ENCODE peak calls at places on chromosomes 6 and 20, in four cellular contexts. Y is gastrocnemius medialis, D is left ventricle myocardium inferior, S is colonic mucosa. T is an unnamed sample.
A peak's percentile ranks its signal among the peaks of the same experiment; 100 is the strongest.

GRCh38 chr6:42030585-42031506 is 19.5 kb upstream of the TAF8 start:
- DNase-seq in Y (peak; percentile 26), D (peak; percentile 72), S (no peak), T (no peak)

GRCh38 chr20:17680836-17681740 is 954 bp downstream of the RRBP1 start:
- DNase-seq in Y (peak; percentile 71), D (peak; percentile 86), S (peak; percentile 82), T (no peak)

GRCh38 chr6:75611702-75612375 is 10.2 kb downstream of the SENP6 start:
- DNase-seq in Y (no peak), D (no peak), S (no peak), T (no peak)

GRCh38 chr6:106750146-106750900 is 120.9 kb downstream of the QRSL1 start:
- DNase-seq in Y (no peak), D (no peak), S (no peak), T (no peak)

GRCh38 chr6:38279945-38280588 is 359.7 kb downstream of the BTBD9 start:
- DNase-seq in Y (no peak), D (no peak), S (no peak), T (no peak)

GRCh38 chr6:134466751-134467525 is 149.0 kb upstream of the SGK1 start:
- DNase-seq in Y (no peak), D (no peak), S (no peak), T (no peak)

GRCh38 chr20:19828233-19828632 is 70.2 kb downstream of the RIN2 start:
- DNase-seq in Y (no peak), D (no peak), S (peak; percentile 18), T (no peak)

GRCh38 chr6:96613291-96613999 is 50.5 kb downstream of the FHL5 start:
- DNase-seq in Y (no peak), D (no peak), S (no peak), T (no peak)

GRCh38 chr6:20539387-20539786 is 5.1 kb downstream of the CDKAL1 start:
- DNase-seq in Y (no peak), D (no peak), S (no peak), T (no peak)

GRCh38 chr6:111477481-111477938 is 5.5 kb downstream of the REV3L start:
- DNase-seq in Y (no peak), D (no peak), S (no peak), T (no peak)

GRCh38 chr6:7146079-7146828 is 38.5 kb downstream of the RREB1 start:
- DNase-seq in Y (peak; percentile 68), D (peak; percentile 54), S (peak; percentile 81), T (no peak)

GRCh38 chr6:22421187-22421586 is 124.4 kb upstream of the PRL start:
- DNase-seq in Y (no peak), D (no peak), S (no peak), T (no peak)

GRCh38 chr20:34475979-34476736 is 40.1 kb upstream of the DYNLRB1 start:
- DNase-seq in Y (peak; percentile 27), D (peak; percentile 50), S (peak; percentile 37), T (no peak)

GRCh38 chr20:32999603-33000250 is 4.5 kb downstream of the SUN5 start:
- DNase-seq in Y (no peak), D (no peak), S (no peak), T (no peak)

GRCh38 chr6:79671605-79672266 is 40.6 kb downstream of the SH3BGRL2 start:
- DNase-seq in Y (peak; percentile 21), D (peak; percentile 42), S (peak; percentile 90), T (no peak)

GRCh38 chr6:139256087-139256486 is 35.7 kb downstream of the TXLNB start:
- DNase-seq in Y (no peak), D (no peak), S (no peak), T (no peak)

GRCh38 chr6:106964954-106965353 is 9.6 kb downstream of the CD24 start:
- DNase-seq in Y (no peak), D (no peak), S (no peak), T (no peak)

GRCh38 chr20:23257106-23257761 is 93.4 kb upstream of the NXT1 start:
- DNase-seq in Y (no peak), D (no peak), S (no peak), T (no peak)

GRCh38 chr6:32967151-32968091 is 973 bp upstream of the BRD2 start:
- DNase-seq in Y (peak; percentile 45), D (no peak), S (peak; percentile 70), T (no peak)

GRCh38 chr20:40103420-40103819 is 585.6 kb downstream of the MAFB start:
- DNase-seq in Y (peak; percentile 19), D (no peak), S (no peak), T (no peak)

GRCh38 chr6:148455225-148455624 is 112.6 kb downstream of the SASH1 start:
- DNase-seq in Y (no peak), D (no peak), S (no peak), T (no peak)

GRCh38 chr6:116008470-116009229 is 52.0 kb downstream of the FRK start:
- DNase-seq in Y (no peak), D (no peak), S (no peak), T (no peak)

GRCh38 chr6:170448317-170448716 is 104.8 kb downstream of the PSMB1 start:
- DNase-seq in Y (no peak), D (no peak), S (no peak), T (no peak)

GRCh38 chr6:52575490-52575868 is 1.4 kb downstream of the TRAM2 start:
- DNase-seq in Y (no peak), D (no peak), S (no peak), T (no peak)

GRCh38 chr6:45613678-45614077 is 235.9 kb upstream of the SUPT3H start:
- DNase-seq in Y (peak; percentile 40), D (peak; percentile 19), S (peak; percentile 33), T (no peak)

GRCh38 chr6:105501945-105502344 is 99.1 kb upstream of the PREP start:
- DNase-seq in Y (no peak), D (no peak), S (no peak), T (no peak)

GRCh38 chr6:139135578-139136545 is 982 bp downstream of the HECA start:
- DNase-seq in Y (peak; percentile 44), D (peak; percentile 78), S (peak; percentile 71), T (peak; percentile 71)

GRCh38 chr20:22438926-22439325 is 145.4 kb downstream of the FOXA2 start:
- DNase-seq in Y (no peak), D (no peak), S (no peak), T (no peak)

GRCh38 chr20:36861875-36862801 is 13.8 kb upstream of the TLDC2 start:
- DNase-seq in Y (peak; percentile 77), D (peak; percentile 90), S (peak; percentile 82), T (peak; percentile 93)

GRCh38 chr6:149961728-149962425 is 1.9 kb upstream of the ULBP1 start:
- DNase-seq in Y (no peak), D (no peak), S (no peak), T (peak; percentile 21)

GRCh38 chr6:140846518-140847277 is 1286.0 kb upstream of the GJE1 start:
- DNase-seq in Y (no peak), D (no peak), S (no peak), T (no peak)

GRCh38 chr6:31901415-31901952 is 402 bp downstream of the ZBTB12 start:
- DNase-seq in Y (peak; percentile 58), D (peak; percentile 69), S (peak; percentile 72), T (no peak)

GRCh38 chr20:38337561-38338140 is 8.6 kb upstream of the LBP start:
- DNase-seq in Y (no peak), D (no peak), S (peak; percentile 38), T (no peak)

GRCh38 chr6:45665859-45666258 is 288.1 kb upstream of the SUPT3H start:
- DNase-seq in Y (no peak), D (no peak), S (no peak), T (peak; percentile 28)

GRCh38 chr6:1580109-1580508 is 29.6 kb upstream of the FOXC1 start:
- DNase-seq in Y (no peak), D (no peak), S (no peak), T (no peak)

GRCh38 chr6:1579096-1579495 is 30.6 kb upstream of the FOXC1 start:
- DNase-seq in Y (no peak), D (no peak), S (no peak), T (no peak)

GRCh38 chr6:1578293-1578745 is 31.4 kb upstream of the FOXC1 start:
- DNase-seq in Y (no peak), D (no peak), S (no peak), T (no peak)

GRCh38 chr6:1581120-1581991 is 28.4 kb upstream of the FOXC1 start:
- DNase-seq in Y (no peak), D (no peak), S (no peak), T (no peak)

DNA sequence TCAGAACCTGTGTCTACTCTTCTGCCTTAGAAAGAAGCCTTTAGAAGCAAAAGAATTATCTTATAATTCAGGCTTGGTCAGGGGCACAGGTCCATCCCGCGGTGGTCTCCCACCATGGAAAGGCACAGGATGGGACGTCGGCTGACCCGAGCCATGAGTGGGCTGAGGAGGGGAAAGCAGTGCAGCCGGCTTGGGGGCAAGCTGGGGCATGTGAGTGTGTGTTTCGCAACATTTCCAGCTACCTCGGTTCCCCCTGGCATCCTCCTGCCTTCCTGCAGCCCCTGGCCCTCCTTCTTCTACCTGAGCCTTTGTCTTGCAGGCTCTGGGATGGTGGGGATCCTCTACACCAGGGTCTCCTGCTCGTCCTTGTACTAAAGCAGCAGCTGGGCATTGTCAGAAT is 29.1 kb upstream of the FOXC1 start:
- DNase-seq in Y (no peak), D (no peak), S (no peak), T (no peak)
- H3K4me1 ChIP-seq in Y (peaks cover 6% of the 10 kb centered on the region), D (peaks cover 6% of the 10 kb centered on the region), S (no peaks in the 10 kb centered on the region), T (no peaks in the 10 kb centered on the region)

DNA sequence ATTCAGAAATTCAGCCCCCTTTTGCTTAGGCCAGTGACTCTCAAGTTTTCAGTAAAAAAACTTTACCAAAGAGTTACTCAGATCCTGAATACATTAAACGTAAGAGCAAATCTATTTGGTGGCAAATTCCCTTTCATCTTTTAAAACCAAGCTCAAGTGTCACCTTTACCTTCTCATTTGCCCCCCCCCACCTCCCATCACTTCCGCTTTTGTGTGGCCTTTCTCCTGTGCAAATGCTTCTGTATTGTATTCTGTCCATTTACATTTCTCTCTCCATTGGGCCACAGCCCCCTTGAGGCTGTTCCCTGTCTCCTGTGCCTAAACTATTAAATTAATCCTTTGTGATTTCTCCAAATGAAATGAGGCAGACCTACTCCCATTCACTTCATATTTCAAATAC is 1.9 kb downstream of the NOL7 start:
- DNase-seq in Y (no peak), D (no peak), S (no peak), T (no peak)
- TF ChIP-seq CTCF in Y (no peak), D (no peak), S (no peak), T (no peak)

GRCh38 chr6:137216106-137216505 is 3.1 kb downstream of the IFNGR1 start:
- DNase-seq in Y (no peak), D (no peak), S (no peak), T (no peak)
- H3K4me1 ChIP-seq in Y (peaks cover 69% of the 10 kb centered on the region), D (peaks cover 92% of the 10 kb centered on the region), S (peaks cover 7% of the 10 kb centered on the region), T (peaks cover 80% of the 10 kb centered on the region)

DNA sequence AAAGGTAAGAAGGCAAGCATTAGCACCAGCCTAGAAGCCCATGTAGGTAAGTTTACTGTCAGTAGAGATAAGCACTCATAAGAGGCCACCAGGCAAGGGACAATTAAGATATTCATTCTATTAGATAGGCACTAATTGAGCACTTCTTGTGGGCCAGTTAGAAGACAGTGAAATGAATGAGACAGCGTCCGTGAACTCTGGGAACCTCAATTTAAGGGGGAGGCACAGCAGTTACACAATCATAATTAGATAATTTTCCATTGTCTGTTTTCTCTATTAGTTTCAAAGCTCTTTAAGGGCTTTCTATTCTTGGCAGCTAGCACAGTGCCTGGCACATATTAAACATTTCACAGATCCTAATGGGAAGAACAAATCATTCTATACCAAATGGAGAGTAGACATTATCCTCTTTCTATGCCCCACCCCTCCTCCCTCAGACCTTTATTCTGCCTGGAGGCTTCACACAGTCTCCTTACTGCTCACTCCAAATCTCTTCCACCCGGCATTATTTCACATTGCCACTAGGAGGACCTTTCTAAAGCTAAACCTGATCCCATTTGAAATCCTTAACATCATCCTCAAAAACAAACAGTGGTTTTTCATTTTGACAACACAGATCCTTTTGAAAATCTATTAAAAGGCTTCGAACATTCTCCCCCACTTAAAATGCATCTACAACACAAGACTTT is 529.6 kb downstream of the ADGRB3 start:
- DNase-seq in Y (no peak), D (no peak), S (no peak), T (no peak)
- TF ChIP-seq CTCF in Y (no peak), D (peak; percentile 44), S (no peak), T (peak; percentile 25)

GRCh38 chr6:43779864-43780260 is 9.9 kb downstream of the VEGFA start:
- DNase-seq in Y (peak; percentile 45), D (no peak), S (no peak), T (no peak)
- H3K4me1 ChIP-seq in Y (peaks cover 72% of the 10 kb centered on the region), D (peaks cover 97% of the 10 kb centered on the region), S (peaks cover 5% of the 10 kb centered on the region), T (no peaks in the 10 kb centered on the region)

T was measured in right atrium auricular region.